ENCODE peak calls at places on chromosome 10, in nine cellular contexts. One of them, this sample, is unnamed.

GRCh38 chr10:12594448-12594944 is 245.1 kb downstream of the CAMK1D start:
- DNase-seq in hepatocyte: no peak
- DNase-seq in heart right ventricle: no peak
- DNase-seq in upper lobe of left lung: no peak
- DNase-seq in ovary: no peak
- DNase-seq in heart left ventricle: no peak
- DNase-seq in Peyer's patch: no peak
- DNase-seq in tibial artery: peak; percentile 47
- DNase-seq in body of pancreas: no peak
- DNase-seq in this sample: no peak

GRCh38 chr10:124578231-124579002 is 116.8 kb downstream of the LHPP start:
- DNase-seq in hepatocyte: no peak
- DNase-seq in heart right ventricle: no peak
- DNase-seq in upper lobe of left lung: no peak
- DNase-seq in ovary: no peak
- DNase-seq in heart left ventricle: no peak
- DNase-seq in Peyer's patch: peak; percentile 34
- DNase-seq in tibial artery: peak; percentile 65
- DNase-seq in body of pancreas: no peak
- DNase-seq in this sample: no peak

GRCh38 chr10:86267286-86268195 is 99.1 kb downstream of the GRID1 start:
- DNase-seq in hepatocyte: no peak
- DNase-seq in heart right ventricle: no peak
- DNase-seq in upper lobe of left lung: peak; percentile 26
- DNase-seq in ovary: no peak
- DNase-seq in heart left ventricle: no peak
- DNase-seq in Peyer's patch: no peak
- DNase-seq in tibial artery: peak; percentile 42
- DNase-seq in body of pancreas: no peak
- DNase-seq in this sample: no peak

GRCh38 chr10:34649385-34649784 is 165.7 kb downstream of the PARD3 start:
- DNase-seq in hepatocyte: no peak
- DNase-seq in heart right ventricle: no peak
- DNase-seq in upper lobe of left lung: no peak
- DNase-seq in ovary: no peak
- DNase-seq in heart left ventricle: no peak
- DNase-seq in Peyer's patch: no peak
- DNase-seq in tibial artery: no peak
- DNase-seq in body of pancreas: no peak
- DNase-seq in this sample: no peak

GRCh38 chr10:75495434-75496190 is 64.2 kb downstream of the LRMDA start:
- DNase-seq in hepatocyte: no peak
- DNase-seq in heart right ventricle: no peak
- DNase-seq in upper lobe of left lung: no peak
- DNase-seq in ovary: no peak
- DNase-seq in heart left ventricle: no peak
- DNase-seq in Peyer's patch: no peak
- DNase-seq in tibial artery: no peak
- DNase-seq in body of pancreas: no peak
- DNase-seq in this sample: no peak

GRCh38 chr10:5556576-5556975 is 31.8 kb downstream of the CALML3 start:
- DNase-seq in hepatocyte: no peak
- DNase-seq in heart right ventricle: no peak
- DNase-seq in upper lobe of left lung: no peak
- DNase-seq in ovary: no peak
- DNase-seq in heart left ventricle: no peak
- DNase-seq in Peyer's patch: no peak
- DNase-seq in tibial artery: peak; percentile 69
- DNase-seq in body of pancreas: no peak
- DNase-seq in this sample: no peak

GRCh38 chr10:130863044-130863443 is 448.5 kb downstream of the TCERG1L start:
- DNase-seq in hepatocyte: no peak
- DNase-seq in heart right ventricle: no peak
- DNase-seq in upper lobe of left lung: peak; percentile 40
- DNase-seq in ovary: no peak
- DNase-seq in heart left ventricle: no peak
- DNase-seq in Peyer's patch: no peak
- DNase-seq in tibial artery: no peak
- DNase-seq in body of pancreas: no peak
- DNase-seq in this sample: no peak

GRCh38 chr10:5775705-5776104 is 37.5 kb downstream of the GDI2 start:
- DNase-seq in hepatocyte: no peak
- DNase-seq in heart right ventricle: no peak
- DNase-seq in upper lobe of left lung: peak; percentile 85
- DNase-seq in ovary: no peak
- DNase-seq in heart left ventricle: no peak
- DNase-seq in Peyer's patch: no peak
- DNase-seq in tibial artery: no peak
- DNase-seq in body of pancreas: peak; percentile 22
- DNase-seq in this sample: peak; percentile 50

GRCh38 chr10:24513155-24513554 is 210.5 kb downstream of the ARHGAP21 start:
- DNase-seq in hepatocyte: peak; percentile 26
- DNase-seq in heart right ventricle: no peak
- DNase-seq in upper lobe of left lung: no peak
- DNase-seq in ovary: no peak
- DNase-seq in heart left ventricle: no peak
- DNase-seq in Peyer's patch: no peak
- DNase-seq in tibial artery: no peak
- DNase-seq in body of pancreas: no peak
- DNase-seq in this sample: peak; percentile 42

GRCh38 chr10:78577673-78578072 is 491.1 kb upstream of the ZMIZ1 start:
- DNase-seq in hepatocyte: no peak
- DNase-seq in heart right ventricle: no peak
- DNase-seq in upper lobe of left lung: no peak
- DNase-seq in ovary: no peak
- DNase-seq in heart left ventricle: no peak
- DNase-seq in Peyer's patch: no peak
- DNase-seq in tibial artery: no peak
- DNase-seq in body of pancreas: peak; percentile 19
- DNase-seq in this sample: peak; percentile 58

GRCh38 chr10:132394936-132395703 is 1.9 kb upstream of the PWWP2B start:
- DNase-seq in hepatocyte: no peak
- DNase-seq in heart right ventricle: no peak
- DNase-seq in upper lobe of left lung: peak; percentile 66
- DNase-seq in ovary: peak; percentile 37
- DNase-seq in heart left ventricle: no peak
- DNase-seq in Peyer's patch: peak; percentile 53
- DNase-seq in tibial artery: no peak
- DNase-seq in body of pancreas: no peak
- DNase-seq in this sample: peak; percentile 63

GRCh38 chr10:14244147-14244546 is 86.6 kb downstream of the FRMD4A start:
- DNase-seq in hepatocyte: no peak
- DNase-seq in heart right ventricle: no peak
- DNase-seq in upper lobe of left lung: no peak
- DNase-seq in ovary: no peak
- DNase-seq in heart left ventricle: no peak
- DNase-seq in Peyer's patch: no peak
- DNase-seq in tibial artery: no peak
- DNase-seq in body of pancreas: no peak
- DNase-seq in this sample: no peak

GRCh38 chr10:36450385-36450784 is 675.0 kb upstream of the ANKRD30A start:
- DNase-seq in hepatocyte: peak; percentile 5
- DNase-seq in heart right ventricle: peak; percentile 52
- DNase-seq in upper lobe of left lung: no peak
- DNase-seq in ovary: no peak
- DNase-seq in heart left ventricle: peak; percentile 43
- DNase-seq in Peyer's patch: no peak
- DNase-seq in tibial artery: no peak
- DNase-seq in body of pancreas: peak; percentile 4
- DNase-seq in this sample: no peak

GRCh38 chr10:44293306-44293778 is 91.6 kb downstream of the CXCL12 start:
- DNase-seq in hepatocyte: no peak
- DNase-seq in heart right ventricle: no peak
- DNase-seq in upper lobe of left lung: peak; percentile 82
- DNase-seq in ovary: peak; percentile 40
- DNase-seq in heart left ventricle: no peak
- DNase-seq in Peyer's patch: no peak
- DNase-seq in tibial artery: no peak
- DNase-seq in body of pancreas: no peak
- DNase-seq in this sample: no peak
- H3K4me3 ChIP-seq in hepatocyte: no peak overlapping the region
- H3K4me3 ChIP-seq in heart right ventricle: peak overlapping the region; percentile 43
- H3K4me3 ChIP-seq in upper lobe of left lung: peak overlapping the region; percentile 14
- H3K4me3 ChIP-seq in ovary: no peak overlapping the region
- H3K4me3 ChIP-seq in heart left ventricle: peak overlapping the region; percentile 25
- H3K4me3 ChIP-seq in Peyer's patch: no peak overlapping the region
- H3K4me3 ChIP-seq in tibial artery: peak overlapping the region; percentile 24
- H3K4me3 ChIP-seq in body of pancreas: no peak overlapping the region
- H3K4me3 ChIP-seq in this sample: no peak overlapping the region

DNA sequence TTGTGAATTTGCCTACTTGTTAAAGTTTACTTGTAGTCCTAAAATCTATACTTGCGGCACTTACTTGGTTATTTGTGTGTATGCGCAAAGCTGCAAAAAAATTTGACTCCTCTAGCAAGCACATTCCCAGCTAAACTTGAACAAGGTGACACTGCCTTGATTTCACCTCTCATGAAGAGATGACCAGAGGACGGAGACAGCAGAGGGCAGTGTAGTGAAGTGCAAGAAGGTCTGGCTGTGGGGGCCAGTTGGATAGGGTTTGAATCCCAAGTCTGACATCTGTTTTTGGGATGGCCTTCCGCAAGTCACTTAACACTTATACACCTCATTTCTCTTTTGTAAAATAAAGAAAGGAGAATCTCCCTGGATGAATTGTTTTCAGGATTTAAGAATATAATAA is 15.7 kb downstream of the SLK start:
- DNase-seq in hepatocyte: no peak
- DNase-seq in heart right ventricle: peak; percentile 17
- DNase-seq in upper lobe of left lung: no peak
- DNase-seq in ovary: no peak
- DNase-seq in heart left ventricle: peak; percentile 16
- DNase-seq in Peyer's patch: no peak
- DNase-seq in tibial artery: no peak
- DNase-seq in body of pancreas: no peak
- DNase-seq in this sample: no peak
- TF ChIP-seq CTCF in hepatocyte: no peak
- TF ChIP-seq CTCF in heart right ventricle: no peak
- TF ChIP-seq CTCF in upper lobe of left lung: no peak
- TF ChIP-seq CTCF in ovary: no peak
- TF ChIP-seq CTCF in heart left ventricle: no peak
- TF ChIP-seq CTCF in Peyer's patch: no peak
- TF ChIP-seq CTCF in tibial artery: no peak
- TF ChIP-seq CTCF in body of pancreas: no peak
- TF ChIP-seq CTCF in this sample: no peak

GRCh38 chr10:48609441-48609840 is 4.6 kb upstream of the ARHGAP22 start:
- DNase-seq in hepatocyte: no peak
- DNase-seq in heart right ventricle: no peak
- DNase-seq in upper lobe of left lung: no peak
- DNase-seq in ovary: no peak
- DNase-seq in heart left ventricle: no peak
- DNase-seq in Peyer's patch: no peak
- DNase-seq in tibial artery: no peak
- DNase-seq in body of pancreas: no peak
- DNase-seq in this sample: no peak
- H3K4me1 ChIP-seq in hepatocyte: peaks cover 3% of the 10 kb centered on the region
- H3K4me1 ChIP-seq in heart right ventricle: no peaks in the 10 kb centered on the region
- H3K4me1 ChIP-seq in upper lobe of left lung: peaks cover 16% of the 10 kb centered on the region
- H3K4me1 ChIP-seq in ovary: peaks cover under 1% of the 10 kb centered on the region
- H3K4me1 ChIP-seq in heart left ventricle: peaks cover 10% of the 10 kb centered on the region
- H3K4me1 ChIP-seq in Peyer's patch: no peaks in the 10 kb centered on the region
- H3K4me1 ChIP-seq in tibial artery: no peaks in the 10 kb centered on the region
- H3K4me1 ChIP-seq in body of pancreas: peaks cover 8% of the 10 kb centered on the region
- H3K4me1 ChIP-seq in this sample: peaks cover 7% of the 10 kb centered on the region

DNA sequence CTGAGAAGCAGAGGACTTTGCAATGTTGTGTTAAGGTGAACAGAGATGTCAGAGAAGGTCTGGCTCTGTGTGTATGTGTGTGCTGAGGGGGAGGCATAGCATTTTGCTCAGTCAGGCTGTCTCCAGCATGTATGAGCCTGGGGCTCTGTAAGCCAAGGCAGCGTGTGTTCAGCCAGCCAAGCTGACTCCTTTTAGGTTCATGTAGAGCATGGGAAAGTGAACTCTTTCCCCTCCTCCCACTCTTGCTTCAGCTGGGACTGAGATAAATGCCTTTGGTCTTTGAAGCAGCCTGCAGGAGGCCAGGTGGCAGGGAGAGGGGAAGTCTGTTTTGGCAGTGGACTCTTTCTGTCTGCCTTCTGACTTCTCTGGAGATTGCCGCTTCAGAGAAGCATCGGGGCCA is 3.8 kb downstream of the SFXN2 start:
- DNase-seq in hepatocyte: peak; percentile 69
- DNase-seq in heart right ventricle: peak; percentile 59
- DNase-seq in upper lobe of left lung: no peak
- DNase-seq in ovary: peak; percentile 55
- DNase-seq in heart left ventricle: peak; percentile 53
- DNase-seq in Peyer's patch: no peak
- DNase-seq in tibial artery: no peak
- DNase-seq in body of pancreas: peak; percentile 32
- DNase-seq in this sample: no peak
- H3K4me3 ChIP-seq in hepatocyte: no peak overlapping the region
- H3K4me3 ChIP-seq in heart right ventricle: no peak overlapping the region
- H3K4me3 ChIP-seq in upper lobe of left lung: no peak overlapping the region
- H3K4me3 ChIP-seq in ovary: no peak overlapping the region
- H3K4me3 ChIP-seq in heart left ventricle: no peak overlapping the region
- H3K4me3 ChIP-seq in Peyer's patch: no peak overlapping the region
- H3K4me3 ChIP-seq in tibial artery: no peak overlapping the region
- H3K4me3 ChIP-seq in body of pancreas: no peak overlapping the region
- H3K4me3 ChIP-seq in this sample: no peak overlapping the region

GRCh38 chr10:6977641-6978627 is 397.9 kb upstream of the PRKCQ start:
- DNase-seq in hepatocyte: peak; percentile 15
- DNase-seq in heart right ventricle: no peak
- DNase-seq in upper lobe of left lung: no peak
- DNase-seq in ovary: no peak
- DNase-seq in heart left ventricle: no peak
- DNase-seq in Peyer's patch: no peak
- DNase-seq in tibial artery: no peak
- DNase-seq in body of pancreas: no peak
- DNase-seq in this sample: no peak
- TF ChIP-seq CTCF in hepatocyte: no peak
- TF ChIP-seq CTCF in heart right ventricle: no peak
- TF ChIP-seq CTCF in upper lobe of left lung: no peak
- TF ChIP-seq CTCF in ovary: no peak
- TF ChIP-seq CTCF in heart left ventricle: no peak
- TF ChIP-seq CTCF in Peyer's patch: no peak
- TF ChIP-seq CTCF in tibial artery: no peak
- TF ChIP-seq CTCF in body of pancreas: no peak
- TF ChIP-seq CTCF in this sample: no peak